ENCODE peak calls at places on chromosomes 7 and 10, in seven cellular contexts. One of them, this sample, is unnamed. For H3K4me1, the result is how much of the 10 kb centered on the place peaks cover.

GRCh38 chr7:148967032-148967372 is 61.3 kb downstream of the PDIA4 start:
- DNase-seq in cardiac muscle cell: no peak
- DNase-seq in HCT116: no peak
- DNase-seq in trophoblast cell: no peak
- DNase-seq in ovary: no peak
- DNase-seq in adrenal gland: no peak
- DNase-seq in A549: no peak
- DNase-seq in this sample: no peak

GRCh38 chr10:97974526-97975525 is 55.6 kb downstream of the CRTAC1 start:
- DNase-seq in cardiac muscle cell: peak
- DNase-seq in HCT116: no peak
- DNase-seq in trophoblast cell: no peak
- DNase-seq in ovary: no peak
- DNase-seq in adrenal gland: no peak
- DNase-seq in A549: no peak
- DNase-seq in this sample: peak

GRCh38 chr10:52353960-52354394 is 39.9 kb downstream of the DKK1 start:
- DNase-seq in cardiac muscle cell: no peak
- DNase-seq in HCT116: no peak
- DNase-seq in trophoblast cell: no peak
- DNase-seq in ovary: no peak
- DNase-seq in adrenal gland: no peak
- DNase-seq in A549: no peak
- DNase-seq in this sample: no peak

GRCh38 chr10:93820434-93820833 is 62.7 kb downstream of the LGI1 start:
- DNase-seq in cardiac muscle cell: no peak
- DNase-seq in HCT116: no peak
- DNase-seq in trophoblast cell: no peak
- DNase-seq in ovary: no peak
- DNase-seq in adrenal gland: no peak
- DNase-seq in A549: no peak
- DNase-seq in this sample: no peak

GRCh38 chr10:5575482-5576153 is 50.9 kb downstream of the CALML3 start:
- DNase-seq in cardiac muscle cell: no peak
- DNase-seq in HCT116: no peak
- DNase-seq in trophoblast cell: no peak
- DNase-seq in ovary: peak
- DNase-seq in adrenal gland: no peak
- DNase-seq in A549: no peak
- DNase-seq in this sample: no peak

GRCh38 chr10:4354382-4354812 is 471.6 kb upstream of the AKR1E2 start:
- DNase-seq in cardiac muscle cell: no peak
- DNase-seq in HCT116: peak
- DNase-seq in trophoblast cell: peak
- DNase-seq in ovary: no peak
- DNase-seq in adrenal gland: no peak
- DNase-seq in A549: peak
- DNase-seq in this sample: no peak

GRCh38 chr10:60788543-60788942 is 10.3 kb downstream of the CDK1 start:
- DNase-seq in cardiac muscle cell: no peak
- DNase-seq in HCT116: no peak
- DNase-seq in trophoblast cell: no peak
- DNase-seq in ovary: no peak
- DNase-seq in adrenal gland: no peak
- DNase-seq in A549: no peak
- DNase-seq in this sample: no peak

GRCh38 chr7:30556854-30557644 is 37.6 kb upstream of the GARS1 start:
- DNase-seq in cardiac muscle cell: no peak
- DNase-seq in HCT116: no peak
- DNase-seq in trophoblast cell: no peak
- DNase-seq in ovary: no peak
- DNase-seq in adrenal gland: no peak
- DNase-seq in A549: no peak
- DNase-seq in this sample: no peak

GRCh38 chr10:7988985-7989384 is 65.5 kb upstream of the GATA3 start:
- DNase-seq in cardiac muscle cell: no peak
- DNase-seq in HCT116: no peak
- DNase-seq in trophoblast cell: no peak
- DNase-seq in ovary: no peak
- DNase-seq in adrenal gland: no peak
- DNase-seq in A549: peak
- DNase-seq in this sample: peak

GRCh38 chr10:49791100-49791499 is 29.0 kb upstream of the OGDHL start:
- DNase-seq in cardiac muscle cell: no peak
- DNase-seq in HCT116: no peak
- DNase-seq in trophoblast cell: no peak
- DNase-seq in ovary: no peak
- DNase-seq in adrenal gland: no peak
- DNase-seq in A549: no peak
- DNase-seq in this sample: no peak

GRCh38 chr10:14810969-14811953 is 26.6 kb downstream of the CDNF start:
- DNase-seq in cardiac muscle cell: no peak
- DNase-seq in HCT116: no peak
- DNase-seq in trophoblast cell: no peak
- DNase-seq in ovary: no peak
- DNase-seq in adrenal gland: no peak
- DNase-seq in A549: no peak
- DNase-seq in this sample: no peak

GRCh38 chr10:75742355-75742754 is 310.9 kb downstream of the LRMDA start:
- DNase-seq in cardiac muscle cell: no peak
- DNase-seq in HCT116: no peak
- DNase-seq in trophoblast cell: no peak
- DNase-seq in ovary: no peak
- DNase-seq in adrenal gland: no peak
- DNase-seq in A549: no peak
- DNase-seq in this sample: no peak

GRCh38 chr7:131159961-131160361 is 167.7 kb upstream of the MKLN1 start:
- DNase-seq in cardiac muscle cell: no peak
- DNase-seq in HCT116: no peak
- DNase-seq in trophoblast cell: no peak
- DNase-seq in ovary: no peak
- DNase-seq in adrenal gland: no peak
- DNase-seq in A549: no peak
- DNase-seq in this sample: no peak

GRCh38 chr7:135217645-135218509 is 6.6 kb upstream of the WDR91 start:
- DNase-seq in cardiac muscle cell: no peak
- DNase-seq in HCT116: no peak
- DNase-seq in trophoblast cell: peak
- DNase-seq in ovary: no peak
- DNase-seq in adrenal gland: no peak
- DNase-seq in A549: peak
- DNase-seq in this sample: no peak

GRCh38 chr10:79983286-79983909 is 34.5 kb upstream of the SFTPD start:
- DNase-seq in cardiac muscle cell: no peak
- DNase-seq in HCT116: no peak
- DNase-seq in trophoblast cell: no peak
- DNase-seq in ovary: no peak
- DNase-seq in adrenal gland: no peak
- DNase-seq in A549: no peak
- DNase-seq in this sample: no peak
- H3K27ac ChIP-seq in cardiac muscle cell: no peak
- H3K27ac ChIP-seq in HCT116: no peak
- H3K27ac ChIP-seq in trophoblast cell: no peak
- H3K27ac ChIP-seq in ovary: no peak
- H3K27ac ChIP-seq in adrenal gland: no peak
- H3K27ac ChIP-seq in A549: no peak
- H3K27ac ChIP-seq in this sample: no peak

GRCh38 chr7:23687011-23687410 is 7.0 kb downstream of the FAM221A start:
- DNase-seq in cardiac muscle cell: no peak
- DNase-seq in HCT116: no peak
- DNase-seq in trophoblast cell: peak
- DNase-seq in ovary: no peak
- DNase-seq in adrenal gland: no peak
- DNase-seq in A549: no peak
- DNase-seq in this sample: no peak
- H3K4me1 ChIP-seq in cardiac muscle cell: under half
- H3K4me1 ChIP-seq in HCT116: under half
- H3K4me1 ChIP-seq in trophoblast cell: under half
- H3K4me1 ChIP-seq in ovary: under half
- H3K4me1 ChIP-seq in adrenal gland: under half
- H3K4me1 ChIP-seq in A549: under half
- H3K4me1 ChIP-seq in this sample: under half

DNA sequence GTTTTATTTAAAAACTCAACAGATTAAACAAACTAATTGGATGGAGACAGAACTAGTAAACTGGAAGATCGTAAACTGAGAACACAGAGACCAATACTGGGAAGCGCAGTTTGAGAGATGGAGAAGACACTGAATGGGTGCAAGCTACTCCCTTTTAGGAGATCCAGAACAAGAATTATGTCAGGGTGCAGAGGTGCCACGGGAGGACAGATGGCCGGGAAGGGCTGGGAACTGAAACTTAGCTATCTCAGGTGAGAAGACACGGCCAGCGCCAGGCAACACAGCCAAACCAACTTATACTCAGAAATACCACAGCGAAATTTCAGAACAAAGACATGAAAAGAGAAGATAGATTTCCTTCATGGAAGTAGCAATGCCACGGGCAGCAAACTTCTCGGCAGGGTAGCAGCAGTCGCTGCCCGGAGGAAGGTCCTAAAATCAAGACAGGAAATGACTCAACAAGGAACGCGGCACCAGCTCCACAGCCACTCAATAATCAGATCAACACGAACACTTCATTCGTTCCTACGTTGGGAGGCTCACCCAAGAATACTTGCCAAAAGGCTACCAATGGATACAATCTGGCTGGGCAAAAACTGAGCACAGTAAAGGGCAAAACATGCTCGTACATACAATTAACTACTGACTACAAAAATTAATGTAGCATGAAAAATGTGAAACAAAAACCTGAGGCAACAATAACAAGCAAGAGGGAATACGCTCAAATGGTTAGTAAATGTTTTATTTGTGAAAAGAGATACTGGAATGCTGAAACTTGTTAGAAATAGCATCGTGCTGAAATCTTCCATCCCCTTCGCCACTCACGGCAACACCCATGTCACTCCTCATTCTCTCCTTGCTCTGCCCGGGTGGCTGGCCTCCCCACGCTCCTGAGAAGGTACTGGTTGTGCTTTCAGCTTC is 2.2 kb upstream of the LRRC27 start:
- DNase-seq in cardiac muscle cell: no peak
- DNase-seq in HCT116: no peak
- DNase-seq in trophoblast cell: peak
- DNase-seq in ovary: no peak
- DNase-seq in adrenal gland: no peak
- DNase-seq in A549: peak
- DNase-seq in this sample: no peak
- H3K4me3 ChIP-seq in cardiac muscle cell: no peak
- H3K4me3 ChIP-seq in HCT116: peak
- H3K4me3 ChIP-seq in trophoblast cell: no peak
- H3K4me3 ChIP-seq in ovary: no peak
- H3K4me3 ChIP-seq in adrenal gland: no peak
- H3K4me3 ChIP-seq in A549: peak
- H3K4me3 ChIP-seq in this sample: no peak

GRCh38 chr7:22202141-22202540 is 154.8 kb downstream of the RAPGEF5 start:
- DNase-seq in cardiac muscle cell: no peak
- DNase-seq in HCT116: no peak
- DNase-seq in trophoblast cell: no peak
- DNase-seq in ovary: no peak
- DNase-seq in adrenal gland: peak
- DNase-seq in A549: no peak
- DNase-seq in this sample: no peak

GRCh38 chr7:22207724-22208225 is 149.2 kb downstream of the RAPGEF5 start:
- DNase-seq in cardiac muscle cell: no peak
- DNase-seq in HCT116: no peak
- DNase-seq in trophoblast cell: no peak
- DNase-seq in ovary: no peak
- DNase-seq in adrenal gland: no peak
- DNase-seq in A549: no peak
- DNase-seq in this sample: no peak

GRCh38 chr7:22204312-22204711 is 152.6 kb downstream of the RAPGEF5 start:
- DNase-seq in cardiac muscle cell: no peak
- DNase-seq in HCT116: no peak
- DNase-seq in trophoblast cell: peak
- DNase-seq in ovary: no peak
- DNase-seq in adrenal gland: no peak
- DNase-seq in A549: no peak
- DNase-seq in this sample: no peak

GRCh38 chr7:22208806-22209205 is 148.1 kb downstream of the RAPGEF5 start:
- DNase-seq in cardiac muscle cell: no peak
- DNase-seq in HCT116: no peak
- DNase-seq in trophoblast cell: no peak
- DNase-seq in ovary: no peak
- DNase-seq in adrenal gland: no peak
- DNase-seq in A549: no peak
- DNase-seq in this sample: no peak

DNA sequence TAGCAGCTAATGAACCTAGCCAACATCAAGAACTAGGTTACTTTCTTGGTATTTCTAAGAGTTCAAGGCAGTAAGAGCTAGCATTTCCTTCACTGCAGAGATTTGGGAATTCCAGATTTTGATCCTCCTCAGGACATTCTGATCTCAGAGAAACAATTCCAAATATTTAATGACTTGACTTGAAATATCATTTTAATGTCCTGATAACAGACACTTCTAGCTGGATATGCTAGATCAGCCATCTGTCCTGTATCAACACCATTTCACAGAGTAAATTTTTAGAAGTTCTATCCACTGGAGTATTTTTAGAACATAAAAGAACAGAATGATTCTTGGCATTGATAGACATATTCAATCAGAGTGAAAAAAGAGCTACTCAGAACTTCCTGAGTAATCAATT is 151.3 kb downstream of the RAPGEF5 start:
- DNase-seq in cardiac muscle cell: no peak
- DNase-seq in HCT116: no peak
- DNase-seq in trophoblast cell: no peak
- DNase-seq in ovary: no peak
- DNase-seq in adrenal gland: no peak
- DNase-seq in A549: no peak
- DNase-seq in this sample: no peak
- H3K27ac ChIP-seq in cardiac muscle cell: no peak
- H3K27ac ChIP-seq in HCT116: no peak
- H3K27ac ChIP-seq in trophoblast cell: no peak
- H3K27ac ChIP-seq in ovary: no peak
- H3K27ac ChIP-seq in adrenal gland: no peak
- H3K27ac ChIP-seq in A549: no peak
- H3K27ac ChIP-seq in this sample: no peak

GRCh38 chr7:121620953-121621606 is 225.0 kb upstream of the FAM3C start:
- DNase-seq in cardiac muscle cell: no peak
- DNase-seq in HCT116: no peak
- DNase-seq in trophoblast cell: peak
- DNase-seq in ovary: no peak
- DNase-seq in adrenal gland: no peak
- DNase-seq in A549: no peak
- DNase-seq in this sample: peak

GRCh38 chr7:121623130-121623872 is 227.2 kb upstream of the FAM3C start:
- DNase-seq in cardiac muscle cell: no peak
- DNase-seq in HCT116: no peak
- DNase-seq in trophoblast cell: peak
- DNase-seq in ovary: no peak
- DNase-seq in adrenal gland: no peak
- DNase-seq in A549: no peak
- DNase-seq in this sample: no peak

GRCh38 chr7:121621947-121622346 is 225.8 kb upstream of the FAM3C start:
- DNase-seq in cardiac muscle cell: no peak
- DNase-seq in HCT116: no peak
- DNase-seq in trophoblast cell: peak
- DNase-seq in ovary: no peak
- DNase-seq in adrenal gland: no peak
- DNase-seq in A549: no peak
- DNase-seq in this sample: no peak

GRCh38 chr7:121620206-121620605 is 224.1 kb upstream of the FAM3C start:
- DNase-seq in cardiac muscle cell: no peak
- DNase-seq in HCT116: no peak
- DNase-seq in trophoblast cell: peak
- DNase-seq in ovary: no peak
- DNase-seq in adrenal gland: no peak
- DNase-seq in A549: no peak
- DNase-seq in this sample: no peak

GRCh38 chr7:121624922-121625321 is 228.8 kb upstream of the FAM3C start:
- DNase-seq in cardiac muscle cell: no peak
- DNase-seq in HCT116: no peak
- DNase-seq in trophoblast cell: peak
- DNase-seq in ovary: no peak
- DNase-seq in adrenal gland: no peak
- DNase-seq in A549: no peak
- DNase-seq in this sample: no peak
- H3K4me1 ChIP-seq in cardiac muscle cell: under half
- H3K4me1 ChIP-seq in HCT116: under half
- H3K4me1 ChIP-seq in trophoblast cell: under half
- H3K4me1 ChIP-seq in ovary: under half
- H3K4me1 ChIP-seq in adrenal gland: under half
- H3K4me1 ChIP-seq in A549: under half
- H3K4me1 ChIP-seq in this sample: under half

This sample was measured in iPS DF 6.9.